ENCODE peak calls at places on chromosomes 11 and 22, in nine cellular contexts. U is nephron progenitor cell; O is endothelial cell; I is stimulated activated CD8-positive, alpha-beta memory T cell treated with anti-CD3 and anti-CD28 coated beads, Interleukin-15, amount 100 ng/mL, for 4 hours; K is fibroblast of mammary gland; L is gastrocnemius medialis; R is myocyte; F is progenitor cell of endocrine pancreas; E is AG08396. Z is an unnamed sample.

GRCh38 chr11:65530157-65530496 is 5.2 kb downstream of the SCYL1 start:
- DNase-seq in I (no peak), O (no peak), R (no peak), U (no peak), L (no peak), E (no peak), K (no peak), F (no peak), Z (no peak)

GRCh38 chr22:35761037-35761436 is 43.4 kb downstream of the APOL5 start:
- DNase-seq in U (no peak), E (no peak), L (no peak), R (no peak), O (no peak), F (no peak), K (peak), I (no peak), Z (peak)

GRCh38 chr11:43943357-43943930 is 1.0 kb downstream of the C11orf96 start:
- DNase-seq in L (no peak), K (no peak), E (peak), F (no peak), R (no peak), O (peak), I (no peak), U (no peak), Z (no peak)

GRCh38 chr11:119589011-119589410 is 140.0 kb downstream of the NECTIN1 start:
- DNase-seq in K (no peak), O (no peak), E (no peak), U (no peak), I (no peak), L (no peak), R (no peak), F (no peak), Z (no peak)

GRCh38 chr11:14320020-14320419 is 39.0 kb downstream of the RRAS2 start:
- DNase-seq in E (no peak), U (no peak), O (no peak), R (no peak), F (no peak), L (no peak), I (no peak), K (peak), Z (peak)

GRCh38 chr11:66868726-66869291 is 11.9 kb downstream of the LRFN4 start:
- DNase-seq in O (peak), E (no peak), I (peak), U (peak), R (no peak), K (no peak), L (no peak), F (peak), Z (no peak)

GRCh38 chr11:30983143-30983542 is 386.4 kb downstream of the DCDC1 start:
- DNase-seq in U (no peak), I (no peak), F (no peak), L (no peak), R (no peak), O (no peak), K (no peak), E (no peak), Z (no peak)

GRCh38 chr11:2583605-2583958 is 116.2 kb downstream of the KCNQ1OT1 start:
- DNase-seq in I (no peak), U (no peak), E (no peak), L (peak), R (no peak), K (no peak), O (peak), F (peak), Z (no peak)

GRCh38 chr22:28358244-28358777 is 321.3 kb downstream of the TTC28 start:
- DNase-seq in F (no peak), L (no peak), R (no peak), I (no peak), O (no peak), U (no peak), K (no peak), E (no peak), Z (no peak)

GRCh38 chr11:128694618-128695481 is 978 bp downstream of the FLI1 start:
- DNase-seq in O (no peak), I (no peak), R (no peak), K (no peak), E (peak), F (no peak), U (peak), L (no peak), Z (no peak)